ENCODE peak calls at places on chromosomes 13 and 19, in six cellular contexts. One of them, this sample, is unnamed.
A peak's percentile ranks its signal among the peaks of the same experiment; 100 is the strongest.

GRCh38 chr13:111114362-111115050 is 604 bp upstream of the ARHGEF7 start:
- DNase-seq in neural progenitor cell: peak; percentile 53
- DNase-seq in CD8-positive, alpha-beta T cell: no peak
- DNase-seq in sigmoid colon: peak; percentile 75
- DNase-seq in heart left ventricle: peak; percentile 52
- DNase-seq in DND-41: no peak
- DNase-seq in this sample: peak; percentile 29

GRCh38 chr13:94305463-94305862 is 174.0 kb downstream of the DCT start:
- DNase-seq in heart left ventricle: no peak
- DNase-seq in DND-41: no peak
- DNase-seq in neural progenitor cell: no peak
- DNase-seq in CD8-positive, alpha-beta T cell: no peak
- DNase-seq in sigmoid colon: no peak
- DNase-seq in this sample: no peak

GRCh38 chr19:39847525-39847924 is 1.3 kb upstream of the FBL start:
- DNase-seq in CD8-positive, alpha-beta T cell: no peak
- DNase-seq in neural progenitor cell: no peak
- DNase-seq in heart left ventricle: no peak
- DNase-seq in DND-41: no peak
- DNase-seq in sigmoid colon: no peak
- DNase-seq in this sample: no peak

GRCh38 chr19:43807651-43808050 is 5.4 kb upstream of the LYPD5 start:
- DNase-seq in sigmoid colon: no peak
- DNase-seq in CD8-positive, alpha-beta T cell: no peak
- DNase-seq in heart left ventricle: no peak
- DNase-seq in DND-41: no peak
- DNase-seq in neural progenitor cell: no peak
- DNase-seq in this sample: no peak

GRCh38 chr19:17283504-17283996 is 1.8 kb downstream of the ANKLE1 start:
- DNase-seq in heart left ventricle: no peak
- DNase-seq in CD8-positive, alpha-beta T cell: no peak
- DNase-seq in sigmoid colon: no peak
- DNase-seq in DND-41: no peak
- DNase-seq in neural progenitor cell: no peak
- DNase-seq in this sample: no peak

GRCh38 chr13:78137404-78138142 is 218.9 kb upstream of the EDNRB start:
- DNase-seq in CD8-positive, alpha-beta T cell: no peak
- DNase-seq in DND-41: peak; percentile 16
- DNase-seq in neural progenitor cell: peak; percentile 84
- DNase-seq in heart left ventricle: no peak
- DNase-seq in sigmoid colon: no peak
- DNase-seq in this sample: peak; percentile 2

GRCh38 chr13:35191883-35192282 is 249.8 kb downstream of the NBEA start:
- DNase-seq in neural progenitor cell: no peak
- DNase-seq in DND-41: no peak
- DNase-seq in sigmoid colon: no peak
- DNase-seq in heart left ventricle: no peak
- DNase-seq in CD8-positive, alpha-beta T cell: no peak
- DNase-seq in this sample: no peak

GRCh38 chr19:17220207-17220758 is 5.1 kb downstream of the USE1 start:
- DNase-seq in DND-41: no peak
- DNase-seq in neural progenitor cell: no peak
- DNase-seq in heart left ventricle: no peak
- DNase-seq in CD8-positive, alpha-beta T cell: no peak
- DNase-seq in sigmoid colon: no peak
- DNase-seq in this sample: no peak

GRCh38 chr13:110018009-110018408 is 231.6 kb upstream of the IRS2 start:
- DNase-seq in neural progenitor cell: no peak
- DNase-seq in CD8-positive, alpha-beta T cell: no peak
- DNase-seq in DND-41: no peak
- DNase-seq in heart left ventricle: no peak
- DNase-seq in sigmoid colon: no peak
- DNase-seq in this sample: no peak

GRCh38 chr13:50910483-50910805 is 853 bp downstream of the RNASEH2B start:
- DNase-seq in heart left ventricle: no peak
- DNase-seq in sigmoid colon: peak; percentile 72
- DNase-seq in CD8-positive, alpha-beta T cell: no peak
- DNase-seq in neural progenitor cell: peak; percentile 42
- DNase-seq in DND-41: no peak
- DNase-seq in this sample: no peak

GRCh38 chr19:35783469-35784400 is 8.4 kb downstream of the ARHGAP33 start:
- DNase-seq in DND-41: no peak
- DNase-seq in sigmoid colon: no peak
- DNase-seq in neural progenitor cell: no peak
- DNase-seq in heart left ventricle: no peak
- DNase-seq in CD8-positive, alpha-beta T cell: no peak
- DNase-seq in this sample: no peak

GRCh38 chr13:24275041-24275440 is 34.3 kb upstream of the C1QTNF9 start:
- DNase-seq in sigmoid colon: no peak
- DNase-seq in CD8-positive, alpha-beta T cell: no peak
- DNase-seq in neural progenitor cell: no peak
- DNase-seq in heart left ventricle: no peak
- DNase-seq in DND-41: no peak
- DNase-seq in this sample: no peak

GRCh38 chr13:27054760-27055159 is 116.9 kb downstream of the USP12 start:
- DNase-seq in DND-41: no peak
- DNase-seq in CD8-positive, alpha-beta T cell: no peak
- DNase-seq in heart left ventricle: no peak
- DNase-seq in neural progenitor cell: no peak
- DNase-seq in sigmoid colon: no peak
- DNase-seq in this sample: no peak

GRCh38 chr19:33434090-33434885 is 60.8 kb downstream of the CEBPG start:
- DNase-seq in DND-41: no peak
- DNase-seq in sigmoid colon: peak; percentile 47
- DNase-seq in heart left ventricle: no peak
- DNase-seq in CD8-positive, alpha-beta T cell: no peak
- DNase-seq in neural progenitor cell: no peak
- DNase-seq in this sample: no peak

GRCh38 chr19:16882146-16882545 is 6.7 kb upstream of the F2RL3 start:
- DNase-seq in CD8-positive, alpha-beta T cell: no peak
- DNase-seq in heart left ventricle: no peak
- DNase-seq in neural progenitor cell: no peak
- DNase-seq in DND-41: peak; percentile 11
- DNase-seq in sigmoid colon: no peak
- DNase-seq in this sample: no peak

GRCh38 chr13:50684366-50684765 is 159.1 kb downstream of the DLEU7 start:
- DNase-seq in DND-41: no peak
- DNase-seq in CD8-positive, alpha-beta T cell: no peak
- DNase-seq in neural progenitor cell: no peak
- DNase-seq in sigmoid colon: no peak
- DNase-seq in heart left ventricle: peak; percentile 54
- DNase-seq in this sample: no peak

GRCh38 chr13:86562876-86563275 is 763.7 kb upstream of the SLITRK6 start:
- DNase-seq in CD8-positive, alpha-beta T cell: no peak
- DNase-seq in sigmoid colon: no peak
- DNase-seq in heart left ventricle: no peak
- DNase-seq in DND-41: no peak
- DNase-seq in neural progenitor cell: no peak
- DNase-seq in this sample: no peak

GRCh38 chr13:112879283-112879833 is 89.7 kb upstream of the MCF2L start:
- DNase-seq in DND-41: no peak
- DNase-seq in sigmoid colon: peak; percentile 33
- DNase-seq in heart left ventricle: no peak
- DNase-seq in CD8-positive, alpha-beta T cell: no peak
- DNase-seq in neural progenitor cell: no peak
- DNase-seq in this sample: no peak

GRCh38 chr13:112880976-112881540 is 88.0 kb upstream of the MCF2L start:
- DNase-seq in DND-41: no peak
- DNase-seq in heart left ventricle: no peak
- DNase-seq in CD8-positive, alpha-beta T cell: no peak
- DNase-seq in sigmoid colon: no peak
- DNase-seq in neural progenitor cell: no peak
- DNase-seq in this sample: no peak

GRCh38 chr13:112881656-112882554 is 87.1 kb upstream of the MCF2L start:
- DNase-seq in CD8-positive, alpha-beta T cell: no peak
- DNase-seq in heart left ventricle: no peak
- DNase-seq in DND-41: no peak
- DNase-seq in sigmoid colon: no peak
- DNase-seq in neural progenitor cell: no peak
- DNase-seq in this sample: no peak

GRCh38 chr13:112877976-112878955 is 90.7 kb upstream of the MCF2L start:
- DNase-seq in neural progenitor cell: no peak
- DNase-seq in CD8-positive, alpha-beta T cell: no peak
- DNase-seq in heart left ventricle: no peak
- DNase-seq in sigmoid colon: peak; percentile 41
- DNase-seq in DND-41: no peak
- DNase-seq in this sample: no peak

GRCh38 chr13:112880221-112880641 is 88.8 kb upstream of the MCF2L start:
- DNase-seq in neural progenitor cell: no peak
- DNase-seq in sigmoid colon: no peak
- DNase-seq in heart left ventricle: no peak
- DNase-seq in DND-41: no peak
- DNase-seq in CD8-positive, alpha-beta T cell: no peak
- DNase-seq in this sample: no peak
- H3K36me3 ChIP-seq in neural progenitor cell: no peaks in the 10 kb centered on the region
- H3K36me3 ChIP-seq in sigmoid colon: peaks cover 8% of the 10 kb centered on the region
- H3K36me3 ChIP-seq in heart left ventricle: peaks cover 82% of the 10 kb centered on the region
- H3K36me3 ChIP-seq in DND-41: peaks cover 78% of the 10 kb centered on the region
- H3K36me3 ChIP-seq in CD8-positive, alpha-beta T cell: peaks cover 8% of the 10 kb centered on the region
- H3K36me3 ChIP-seq in this sample: peaks cover 19% of the 10 kb centered on the region

GRCh38 chr13:98479496-98480003 is 97.4 kb downstream of the STK24 start:
- DNase-seq in CD8-positive, alpha-beta T cell: no peak
- DNase-seq in neural progenitor cell: no peak
- DNase-seq in heart left ventricle: no peak
- DNase-seq in sigmoid colon: peak; percentile 61
- DNase-seq in DND-41: no peak
- DNase-seq in this sample: no peak

GRCh38 chr13:98478134-98479129 is 98.5 kb downstream of the STK24 start:
- DNase-seq in neural progenitor cell: peak; percentile 93
- DNase-seq in DND-41: no peak
- DNase-seq in CD8-positive, alpha-beta T cell: no peak
- DNase-seq in heart left ventricle: no peak
- DNase-seq in sigmoid colon: no peak
- DNase-seq in this sample: no peak

GRCh38 chr13:98482476-98483444 is 94.1 kb downstream of the STK24 start:
- DNase-seq in heart left ventricle: peak; percentile 77
- DNase-seq in CD8-positive, alpha-beta T cell: no peak
- DNase-seq in sigmoid colon: peak; percentile 94
- DNase-seq in neural progenitor cell: peak; percentile 45
- DNase-seq in DND-41: no peak
- DNase-seq in this sample: peak; percentile 91

GRCh38 chr13:98481511-98481951 is 95.4 kb downstream of the STK24 start:
- DNase-seq in heart left ventricle: no peak
- DNase-seq in CD8-positive, alpha-beta T cell: no peak
- DNase-seq in neural progenitor cell: no peak
- DNase-seq in sigmoid colon: peak; percentile 61
- DNase-seq in DND-41: no peak
- DNase-seq in this sample: no peak

DNA sequence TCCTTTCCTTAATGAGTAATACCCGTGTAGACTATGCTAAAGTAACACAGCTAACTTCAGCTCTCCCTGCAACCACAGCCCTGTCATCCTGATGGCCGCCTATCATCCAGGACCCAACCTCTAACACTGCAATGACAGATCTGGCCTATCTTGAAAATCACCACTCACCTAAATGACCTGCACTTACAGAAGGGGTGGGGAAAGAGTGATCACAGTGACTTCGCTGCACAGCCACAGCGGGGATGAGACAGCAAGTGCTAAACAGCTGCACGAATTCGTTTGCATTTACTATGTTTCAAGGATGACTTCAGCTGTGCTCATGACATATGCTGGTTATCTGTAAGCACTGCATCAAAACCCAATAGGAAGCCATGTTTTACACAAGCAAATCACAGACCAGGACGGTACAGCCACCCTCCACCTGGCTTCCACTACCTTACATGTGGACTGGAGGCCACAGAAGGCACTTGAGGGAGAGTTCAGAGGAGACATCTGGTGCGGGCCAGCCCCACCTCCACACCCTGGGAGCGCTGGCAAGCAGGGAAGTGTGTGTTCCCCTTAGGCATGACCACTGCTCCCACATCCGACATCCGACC is 95.9 kb downstream of the STK24 start:
- DNase-seq in CD8-positive, alpha-beta T cell: no peak
- DNase-seq in neural progenitor cell: no peak
- DNase-seq in sigmoid colon: peak; percentile 82
- DNase-seq in heart left ventricle: peak; percentile 51
- DNase-seq in DND-41: no peak
- DNase-seq in this sample: no peak
- H3K4me3 ChIP-seq in CD8-positive, alpha-beta T cell: no peak overlapping the region
- H3K4me3 ChIP-seq in neural progenitor cell: no peak overlapping the region
- H3K4me3 ChIP-seq in sigmoid colon: no peak overlapping the region
- H3K4me3 ChIP-seq in heart left ventricle: no peak overlapping the region
- H3K4me3 ChIP-seq in DND-41: no peak overlapping the region
- H3K4me3 ChIP-seq in this sample: no peak overlapping the region

DNA sequence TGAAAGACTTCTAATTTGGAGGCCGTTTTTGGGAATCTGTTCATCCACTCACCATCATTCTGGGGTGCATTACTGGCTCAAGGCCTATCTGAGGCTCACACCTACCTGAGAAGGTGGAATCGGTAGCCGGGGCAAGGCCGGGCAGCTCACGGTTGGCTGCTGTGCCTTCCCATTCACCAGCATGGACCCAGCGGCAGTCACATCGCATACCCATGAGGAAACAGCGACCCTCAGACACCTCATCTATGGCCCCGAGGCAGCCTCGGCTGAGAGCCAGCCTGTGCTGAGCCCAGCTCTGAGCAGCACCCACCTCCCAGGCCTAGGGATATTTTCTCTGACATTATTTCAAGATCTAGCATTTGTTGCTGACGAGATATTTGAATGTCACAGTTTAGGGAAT is 130.5 kb downstream of the ATP11A start:
- DNase-seq in CD8-positive, alpha-beta T cell: no peak
- DNase-seq in neural progenitor cell: no peak
- DNase-seq in DND-41: no peak
- DNase-seq in sigmoid colon: peak; percentile 35
- DNase-seq in heart left ventricle: no peak
- DNase-seq in this sample: no peak
- H3K27ac ChIP-seq in CD8-positive, alpha-beta T cell: no peak overlapping the region
- H3K27ac ChIP-seq in neural progenitor cell: no peak overlapping the region
- H3K27ac ChIP-seq in DND-41: no peak overlapping the region
- H3K27ac ChIP-seq in sigmoid colon: no peak overlapping the region
- H3K27ac ChIP-seq in heart left ventricle: no peak overlapping the region
- H3K27ac ChIP-seq in this sample: no peak overlapping the region

DNA sequence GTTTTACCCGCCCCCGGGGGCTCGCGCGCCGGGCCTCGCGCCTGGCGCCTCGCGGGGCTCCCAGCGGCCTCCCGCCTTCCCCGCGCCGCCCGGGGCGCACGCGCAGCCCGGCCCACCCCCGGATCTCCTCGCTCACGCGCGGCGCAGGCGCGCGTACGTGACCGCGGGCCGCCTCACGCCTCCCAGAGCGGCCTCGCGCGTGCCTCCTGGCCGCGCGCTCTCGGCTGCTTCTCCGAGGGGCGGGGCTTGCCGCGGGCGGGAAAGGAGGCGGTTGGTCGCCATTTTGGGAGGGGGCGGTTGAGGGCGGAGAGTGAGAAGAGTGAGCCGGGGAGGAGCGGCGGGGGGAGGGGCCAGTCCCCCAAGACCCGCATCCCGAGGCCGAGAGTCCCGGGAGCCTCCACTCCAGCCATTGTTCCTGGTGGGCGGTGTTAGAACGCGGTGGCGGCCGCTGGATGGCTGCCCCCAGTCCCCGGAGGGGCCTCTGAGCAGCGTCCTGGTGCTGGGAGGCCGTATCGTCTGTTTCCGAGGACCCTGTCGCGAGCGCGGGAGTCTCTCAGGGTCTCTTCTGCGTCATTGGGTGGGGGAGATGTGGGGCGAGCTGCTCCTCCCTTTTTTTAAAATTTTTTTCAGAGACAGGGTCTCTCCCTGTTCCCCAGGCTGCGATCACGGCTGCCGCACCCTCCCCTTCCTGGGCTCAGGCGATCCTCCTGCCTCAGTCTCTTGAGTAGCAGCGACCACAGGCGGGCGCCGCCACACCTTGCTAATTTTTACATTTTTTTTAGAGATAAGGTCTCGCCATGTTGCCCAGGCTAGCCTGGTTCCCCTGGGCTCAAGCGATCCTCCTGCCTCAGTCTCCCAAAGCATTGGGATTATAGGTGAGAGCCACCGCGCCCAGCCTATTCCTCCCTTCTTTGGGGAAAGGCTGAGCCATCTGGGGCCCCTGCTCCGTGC is at the start of gene ZNF541:
- DNase-seq in neural progenitor cell: no peak
- DNase-seq in DND-41: no peak
- DNase-seq in sigmoid colon: peak; percentile 73
- DNase-seq in heart left ventricle: peak; percentile 64
- DNase-seq in CD8-positive, alpha-beta T cell: peak; percentile 90
- DNase-seq in this sample: peak; percentile 59
- H3K36me3 ChIP-seq in neural progenitor cell: no peaks in the 10 kb centered on the region
- H3K36me3 ChIP-seq in DND-41: no peaks in the 10 kb centered on the region
- H3K36me3 ChIP-seq in sigmoid colon: no peaks in the 10 kb centered on the region
- H3K36me3 ChIP-seq in heart left ventricle: no peaks in the 10 kb centered on the region
- H3K36me3 ChIP-seq in CD8-positive, alpha-beta T cell: no peaks in the 10 kb centered on the region
- H3K36me3 ChIP-seq in this sample: no peaks in the 10 kb centered on the region